ENCODE peak calls at places on chromosome 21, in six cellular contexts. G is A673; X is transverse colon; H is tibial artery; W is spleen; K is CD8-positive, alpha-beta T cell. Q is an unnamed sample.

GRCh38 chr21:34544032-34544496 is 32.1 kb upstream of the KCNE1 start:
- DNase-seq in G (peak), X (peak), H (no peak), W (no peak), K (peak), Q (peak)

GRCh38 chr21:45019076-45019886 is 55.1 kb upstream of the ADARB1 start:
- DNase-seq in G (peak), X (peak), H (peak), W (peak), K (no peak), Q (peak)

GRCh38 chr21:45541221-45542039 is 810 bp downstream of the SLC19A1 start:
- DNase-seq in G (peak), X (peak), H (peak), W (peak), K (peak), Q (peak)

GRCh38 chr21:46011267-46011967 is 29.8 kb downstream of the COL6A1 start:
- DNase-seq in G (no peak), X (no peak), H (no peak), W (peak), K (no peak), Q (no peak)

GRCh38 chr21:42432695-42433094 is 29.0 kb downstream of the UBASH3A start:
- DNase-seq in G (no peak), X (no peak), H (no peak), W (no peak), K (no peak), Q (no peak)

GRCh38 chr21:46226920-46227599 is 1.5 kb downstream of the LSS start:
- DNase-seq in G (peak), X (no peak), H (no peak), W (peak), K (no peak), Q (peak)

GRCh38 chr21:45471229-45472052 is 66.5 kb downstream of the COL18A1 start:
- DNase-seq in G (peak), X (no peak), H (no peak), W (peak), K (peak), Q (no peak)

GRCh38 chr21:28018741-28019669 is 973.7 kb downstream of the LTN1 start:
- DNase-seq in G (no peak), X (no peak), H (no peak), W (no peak), K (peak), Q (no peak)

GRCh38 chr21:31593161-31593560 is 66.3 kb upstream of the SOD1 start:
- DNase-seq in G (no peak), X (no peak), H (no peak), W (no peak), K (no peak), Q (no peak)

GRCh38 chr21:33402011-33402979 is 918 bp upstream of the IFNGR2 start:
- DNase-seq in G (peak), X (peak), H (peak), W (peak), K (no peak), Q (no peak)

GRCh38 chr21:35436899-35437298 is 387.8 kb upstream of the RUNX1 start:
- DNase-seq in G (no peak), X (no peak), H (no peak), W (no peak), K (no peak), Q (no peak)

GRCh38 chr21:29002442-29003144 is 9.9 kb upstream of the LTN1 start:
- DNase-seq in G (peak), X (peak), H (peak), W (peak), K (peak), Q (peak)

GRCh38 chr21:45244799-45245340 is 42.8 kb downstream of the POFUT2 start:
- DNase-seq in G (no peak), X (no peak), H (no peak), W (peak), K (no peak), Q (no peak)

GRCh38 chr21:45387506-45387905 is 17.5 kb upstream of the COL18A1 start:
- DNase-seq in G (no peak), X (no peak), H (no peak), W (peak), K (no peak), Q (no peak)

GRCh38 chr21:19326581-19327319 is 923.2 kb upstream of the TMPRSS15 start:
- DNase-seq in G (no peak), X (no peak), H (no peak), W (no peak), K (no peak), Q (no peak)

GRCh38 chr21:32611471-32611997 is 643 bp downstream of the CFAP298 start:
- DNase-seq in G (peak), X (peak), H (no peak), W (peak), K (peak), Q (no peak)

GRCh38 chr21:45739218-45740087 is 95.9 kb downstream of the PCBP3 start:
- DNase-seq in G (peak), X (no peak), H (no peak), W (no peak), K (peak), Q (no peak)

GRCh38 chr21:32381571-32381970 is 11.2 kb downstream of the URB1 start:
- DNase-seq in G (no peak), X (no peak), H (no peak), W (no peak), K (no peak), Q (no peak)

GRCh38 chr21:18161841-18162240 is 82.8 kb upstream of the CHODL start:
- DNase-seq in G (no peak), X (no peak), H (no peak), W (no peak), K (no peak), Q (no peak)
- TF ChIP-seq CTCF in G (no peak), X (no peak), H (no peak), W (no peak), K (no peak), Q (no peak)

DNA sequence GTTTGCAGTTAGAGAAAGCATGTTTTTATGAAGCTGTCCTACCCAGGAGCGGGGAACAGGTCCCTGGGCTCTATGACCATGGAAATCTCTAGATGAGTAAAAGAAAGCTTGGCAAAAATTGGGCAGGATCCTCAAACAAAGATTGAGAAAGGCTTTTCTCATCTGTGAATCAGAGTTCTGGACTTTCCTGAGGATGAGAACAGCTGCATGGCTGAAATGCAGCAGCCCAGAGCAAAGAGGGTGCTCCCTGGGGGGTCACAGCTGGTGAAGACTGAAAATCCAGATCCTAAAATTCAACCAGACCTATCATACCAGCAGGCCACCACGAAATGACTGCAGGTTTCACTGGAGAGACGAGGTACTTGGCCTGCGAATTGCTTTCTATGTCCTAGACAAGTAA is 65.7 kb upstream of the APP start:
- DNase-seq in G (no peak), X (no peak), H (no peak), W (no peak), K (no peak), Q (no peak)
- TF ChIP-seq CTCF in G (no peak), X (no peak), H (no peak), W (no peak), K (no peak), Q (no peak)

GRCh38 chr21:41360072-41360821 is 1.6 kb upstream of the MX2 start:
- DNase-seq in G (no peak), X (peak), H (peak), W (peak), K (no peak), Q (no peak)

GRCh38 chr21:41357546-41357945 is 4.3 kb upstream of the MX2 start:
- DNase-seq in G (no peak), X (no peak), H (no peak), W (no peak), K (no peak), Q (no peak)

GRCh38 chr21:41361053-41361785 is 608 bp upstream of the MX2 start:
- DNase-seq in G (no peak), X (no peak), H (no peak), W (peak), K (no peak), Q (no peak)

GRCh38 chr21:41358193-41359166 is 3.3 kb upstream of the MX2 start:
- DNase-seq in G (no peak), X (no peak), H (no peak), W (peak), K (no peak), Q (no peak)

DNA sequence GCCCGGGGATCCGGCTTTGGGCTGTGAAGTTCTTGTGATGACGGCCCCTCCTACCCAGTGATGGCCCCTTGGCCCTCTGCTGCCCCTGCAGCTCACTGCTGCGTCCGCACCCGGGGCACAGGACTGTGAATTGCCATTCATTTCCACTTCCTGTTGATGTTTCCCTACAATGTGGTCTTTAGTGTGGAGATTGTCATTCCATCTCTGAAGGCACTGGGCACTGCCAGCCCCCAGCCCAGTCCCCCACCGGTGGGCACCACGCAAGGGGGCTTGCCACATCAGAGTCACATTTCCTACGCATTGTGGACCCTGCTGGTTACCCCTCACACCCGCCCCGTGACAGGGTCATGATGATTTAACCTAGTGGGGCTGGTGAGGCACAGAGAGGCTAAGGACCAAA is 2.5 kb upstream of the MX2 start:
- DNase-seq in G (no peak), X (no peak), H (no peak), W (peak), K (no peak), Q (no peak)
- TF ChIP-seq CTCF in G (no peak), X (no peak), H (no peak), W (no peak), K (no peak), Q (no peak)

GRCh38 chr21:43816611-43817071 is 27.3 kb downstream of the RRP1 start:
- DNase-seq in G (no peak), X (no peak), H (no peak), W (no peak), K (no peak), Q (peak)

GRCh38 chr21:43814215-43815106 is 25.1 kb downstream of the RRP1 start:
- DNase-seq in G (no peak), X (no peak), H (no peak), W (no peak), K (no peak), Q (no peak)

GRCh38 chr21:43815107-43815742 is 25.8 kb downstream of the RRP1 start:
- DNase-seq in G (no peak), X (no peak), H (no peak), W (no peak), K (no peak), Q (peak)

GRCh38 chr21:43817157-43818086 is 28.0 kb downstream of the RRP1 start:
- DNase-seq in G (no peak), X (no peak), H (no peak), W (peak), K (no peak), Q (no peak)

GRCh38 chr21:43815991-43816390 is 26.6 kb downstream of the RRP1 start:
- DNase-seq in G (no peak), X (no peak), H (no peak), W (no peak), K (no peak), Q (no peak)
- TF ChIP-seq CTCF in G (no peak), X (no peak), H (no peak), W (no peak), K (no peak), Q (no peak)

GRCh38 chr21:43758132-43758619 is 17.9 kb downstream of the CSTB start:
- DNase-seq in G (no peak), X (no peak), H (peak), W (peak), K (no peak), Q (no peak)
- TF ChIP-seq CTCF in G (no peak), X (no peak), H (no peak), W (no peak), K (no peak), Q (no peak)

GRCh38 chr21:15679630-15680029 is 50.2 kb upstream of the USP25 start:
- DNase-seq in G (peak), X (no peak), H (no peak), W (no peak), K (no peak), Q (no peak)
- TF ChIP-seq CTCF in G (peak), X (no peak), H (no peak), W (no peak), K (no peak), Q (no peak)

GRCh38 chr21:37534431-37534830 is 167.9 kb downstream of the DYRK1A start:
- DNase-seq in G (no peak), X (no peak), H (no peak), W (no peak), K (no peak), Q (no peak)
- TF ChIP-seq CTCF in G (no peak), X (no peak), H (no peak), W (no peak), K (no peak), Q (no peak)

DNA sequence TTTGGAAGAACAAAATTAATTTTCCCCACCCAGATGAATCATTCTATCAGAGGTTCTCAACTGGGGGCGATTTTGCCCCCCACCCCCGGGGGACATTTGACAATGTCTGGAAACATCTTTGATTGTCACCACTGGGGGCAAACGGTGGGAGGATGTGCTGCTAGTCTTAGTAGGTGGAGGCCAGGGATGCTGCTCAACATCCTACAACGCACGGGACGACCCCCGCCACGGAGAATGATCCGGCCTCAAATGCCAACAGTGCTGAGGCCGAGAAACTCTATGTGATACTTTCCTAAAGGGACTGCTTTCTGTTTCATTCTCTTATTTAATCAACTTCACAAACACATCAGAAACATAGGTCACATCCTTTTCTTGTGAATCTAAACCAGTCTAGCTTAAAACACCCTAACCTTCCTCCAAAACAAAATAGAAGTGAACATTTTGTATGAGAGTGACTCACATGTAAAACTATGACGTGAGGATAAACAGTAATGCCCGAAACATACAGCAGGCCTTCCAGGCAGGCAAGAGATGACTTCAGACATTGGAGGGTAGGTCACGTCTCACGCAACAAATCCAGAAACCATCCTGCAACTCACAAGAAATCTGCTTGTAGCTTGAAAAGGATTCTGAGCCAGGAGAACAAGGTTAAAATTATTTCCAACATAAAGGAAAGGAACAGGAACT is 37.2 kb upstream of the ETS2 start:
- DNase-seq in G (no peak), X (no peak), H (no peak), W (no peak), K (peak), Q (no peak)
- TF ChIP-seq CTCF in G (no peak), X (no peak), H (no peak), W (no peak), K (no peak), Q (no peak)

GRCh38 chr21:36542312-36543101 is 62.6 kb upstream of the CLDN14 start:
- DNase-seq in G (no peak), X (peak), H (peak), W (no peak), K (no peak), Q (no peak)
- TF ChIP-seq CTCF in G (no peak), X (no peak), H (no peak), W (no peak), K (no peak), Q (no peak)